ENCODE peak calls at places on chromosome 11, in four cellular contexts. One of them, this sample, is unnamed.

GRCh38 chr11:46162700-46163099 is 41.4 kb upstream of the PHF21A start:
- DNase-seq in right lobe of liver: no peak
- DNase-seq in pancreas: no peak
- DNase-seq in body of pancreas: no peak
- DNase-seq in this sample: no peak

GRCh38 chr11:83272627-83273026 is 13.5 kb downstream of the CCDC90B start:
- DNase-seq in right lobe of liver: no peak
- DNase-seq in pancreas: no peak
- DNase-seq in body of pancreas: no peak
- DNase-seq in this sample: no peak

GRCh38 chr11:118353084-118353710 is 6.2 kb upstream of the UBE4A start:
- DNase-seq in right lobe of liver: no peak
- DNase-seq in body of pancreas: no peak
- DNase-seq in pancreas: no peak
- DNase-seq in this sample: no peak

GRCh38 chr11:16013649-16014275 is 342.6 kb downstream of the SOX6 start:
- DNase-seq in pancreas: no peak
- DNase-seq in body of pancreas: no peak
- DNase-seq in right lobe of liver: no peak
- DNase-seq in this sample: no peak

GRCh38 chr11:350723-351255 is 18.5 kb upstream of the B4GALNT4 start:
- DNase-seq in body of pancreas: no peak
- DNase-seq in pancreas: no peak
- DNase-seq in right lobe of liver: no peak
- DNase-seq in this sample: peak; percentile 59

GRCh38 chr11:9315078-9315688 is 790 bp upstream of the TMEM41B start:
- DNase-seq in right lobe of liver: no peak
- DNase-seq in pancreas: no peak
- DNase-seq in body of pancreas: peak; percentile 5
- DNase-seq in this sample: no peak

GRCh38 chr11:35387341-35387982 is 31.9 kb downstream of the SLC1A2 start:
- DNase-seq in pancreas: no peak
- DNase-seq in body of pancreas: no peak
- DNase-seq in right lobe of liver: no peak
- DNase-seq in this sample: no peak

GRCh38 chr11:117870176-117870952 is 6.1 kb downstream of the FXYD6 start:
- DNase-seq in right lobe of liver: no peak
- DNase-seq in body of pancreas: no peak
- DNase-seq in pancreas: no peak
- DNase-seq in this sample: no peak

GRCh38 chr11:206516-207212 is 535 bp downstream of the BET1L start:
- DNase-seq in pancreas: peak; percentile 47
- DNase-seq in body of pancreas: peak; percentile 48
- DNase-seq in right lobe of liver: no peak
- DNase-seq in this sample: peak; percentile 51

GRCh38 chr11:78259777-78260470 is 71.2 kb downstream of the USP35 start:
- DNase-seq in body of pancreas: no peak
- DNase-seq in right lobe of liver: no peak
- DNase-seq in pancreas: no peak
- DNase-seq in this sample: no peak

GRCh38 chr11:80587906-80588305 is 1147.1 kb upstream of the TENM4 start:
- DNase-seq in body of pancreas: no peak
- DNase-seq in pancreas: no peak
- DNase-seq in right lobe of liver: no peak
- DNase-seq in this sample: no peak

GRCh38 chr11:80586464-80586863 is 1145.6 kb upstream of the TENM4 start:
- DNase-seq in right lobe of liver: no peak
- DNase-seq in pancreas: no peak
- DNase-seq in body of pancreas: no peak
- DNase-seq in this sample: no peak

DNA sequence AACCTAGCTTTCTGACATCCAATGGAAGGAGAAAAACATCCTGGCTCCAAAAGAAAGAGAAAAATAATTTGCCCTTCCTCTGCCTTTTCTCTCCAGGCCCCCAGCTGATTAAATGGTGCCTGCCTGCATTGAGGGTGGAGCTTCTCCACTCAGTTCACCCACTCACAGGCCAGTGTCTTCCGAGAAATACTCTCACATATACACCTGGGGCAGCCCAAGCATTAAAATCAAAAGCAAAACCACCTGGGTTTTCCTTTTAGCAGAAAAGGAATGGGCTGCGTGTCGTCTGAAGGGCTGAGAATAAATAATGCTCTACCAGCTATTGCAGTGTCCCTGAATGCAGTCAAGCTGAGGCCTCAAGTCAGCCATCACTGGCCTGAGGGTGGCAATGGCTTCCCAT is 1143.8 kb upstream of the TENM4 start:
- DNase-seq in right lobe of liver: no peak
- DNase-seq in body of pancreas: no peak
- DNase-seq in pancreas: no peak
- DNase-seq in this sample: no peak
- H3K4me1 ChIP-seq in right lobe of liver: no peaks in the 10 kb centered on the region
- H3K4me1 ChIP-seq in body of pancreas: no peaks in the 10 kb centered on the region
- H3K4me1 ChIP-seq in pancreas: no peaks in the 10 kb centered on the region
- H3K4me1 ChIP-seq in this sample: no peaks in the 10 kb centered on the region

DNA sequence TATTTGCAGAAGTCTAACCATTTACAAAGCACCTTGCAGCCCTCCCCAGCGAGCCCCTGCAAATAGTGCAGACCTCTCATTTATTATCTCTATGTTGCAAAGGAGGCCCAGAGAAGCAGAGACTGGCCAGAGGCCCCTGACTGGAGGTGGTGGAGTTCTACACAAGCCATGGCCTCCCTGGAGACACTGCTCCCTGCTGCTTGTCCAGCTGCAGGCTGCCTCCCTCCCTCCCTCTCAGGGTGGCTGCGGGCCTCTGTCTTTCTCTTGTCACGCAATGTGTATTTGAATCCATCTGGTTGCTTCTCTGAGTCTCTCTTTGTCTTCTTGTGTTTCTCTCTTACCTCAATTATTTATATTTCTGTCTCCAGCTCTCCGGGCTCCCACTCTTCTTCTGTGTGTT is 59.1 kb upstream of the PRDM11 start:
- DNase-seq in pancreas: no peak
- DNase-seq in right lobe of liver: no peak
- DNase-seq in body of pancreas: no peak
- DNase-seq in this sample: no peak
- H3K27ac ChIP-seq in pancreas: no peak overlapping the region
- H3K27ac ChIP-seq in right lobe of liver: no peak overlapping the region
- H3K27ac ChIP-seq in body of pancreas: no peak overlapping the region
- H3K27ac ChIP-seq in this sample: no peak overlapping the region

GRCh38 chr11:107018274-107018901 is at the start of gene GUCY1A2:
- DNase-seq in body of pancreas: peak; percentile 13
- DNase-seq in right lobe of liver: peak; percentile 18
- DNase-seq in pancreas: peak; percentile 22
- DNase-seq in this sample: peak; percentile 79
- H3K4me3 ChIP-seq in body of pancreas: peak within 1 kb of the TSS; percentile 36
- H3K4me3 ChIP-seq in right lobe of liver: peak within 1 kb of the TSS; percentile 29
- H3K4me3 ChIP-seq in pancreas: peak within 1 kb of the TSS; percentile 16
- H3K4me3 ChIP-seq in this sample: peak within 1 kb of the TSS; percentile 80

GRCh38 chr11:12680940-12681258 is 6.7 kb downstream of the TEAD1 start:
- DNase-seq in pancreas: no peak
- DNase-seq in right lobe of liver: no peak
- DNase-seq in body of pancreas: no peak
- DNase-seq in this sample: no peak

GRCh38 chr11:12683857-12684256 is 9.6 kb downstream of the TEAD1 start:
- DNase-seq in right lobe of liver: no peak
- DNase-seq in pancreas: no peak
- DNase-seq in body of pancreas: no peak
- DNase-seq in this sample: no peak

GRCh38 chr11:12681462-12681861 is 7.2 kb downstream of the TEAD1 start:
- DNase-seq in body of pancreas: no peak
- DNase-seq in right lobe of liver: no peak
- DNase-seq in pancreas: no peak
- DNase-seq in this sample: no peak

GRCh38 chr11:12682730-12683500 is 8.7 kb downstream of the TEAD1 start:
- DNase-seq in pancreas: no peak
- DNase-seq in right lobe of liver: no peak
- DNase-seq in body of pancreas: no peak
- DNase-seq in this sample: no peak

DNA sequence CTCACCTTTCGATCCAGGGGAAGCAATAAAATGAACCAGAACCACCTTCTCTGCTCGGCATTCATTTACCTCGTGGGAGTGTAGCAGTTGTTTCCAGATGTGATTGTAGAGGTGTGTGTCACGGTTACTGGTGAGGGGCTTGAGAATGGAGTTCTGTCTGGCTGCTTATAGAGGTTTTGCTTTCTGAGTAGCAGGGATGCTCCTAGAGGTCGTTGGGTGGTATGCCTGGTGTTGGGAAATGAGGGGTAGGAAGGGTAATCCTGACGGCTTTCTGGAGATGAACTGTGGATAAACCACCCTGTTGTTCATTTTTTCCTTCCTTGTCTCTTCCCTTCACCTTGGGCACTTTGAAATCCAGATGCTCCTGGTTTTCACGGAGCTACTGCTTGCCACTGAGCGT is 8.1 kb downstream of the TEAD1 start:
- DNase-seq in pancreas: no peak
- DNase-seq in right lobe of liver: no peak
- DNase-seq in body of pancreas: no peak
- DNase-seq in this sample: no peak
- H3K4me1 ChIP-seq in pancreas: peaks cover 4% of the 10 kb centered on the region
- H3K4me1 ChIP-seq in right lobe of liver: no peaks in the 10 kb centered on the region
- H3K4me1 ChIP-seq in body of pancreas: peaks cover 62% of the 10 kb centered on the region
- H3K4me1 ChIP-seq in this sample: peaks cover 36% of the 10 kb centered on the region

GRCh38 chr11:36426226-36426848 is 83.7 kb downstream of the TRAF6 start:
- DNase-seq in pancreas: no peak
- DNase-seq in right lobe of liver: no peak
- DNase-seq in body of pancreas: no peak
- DNase-seq in this sample: no peak
- H3K27ac ChIP-seq in pancreas: no peak overlapping the region
- H3K27ac ChIP-seq in right lobe of liver: no peak overlapping the region
- H3K27ac ChIP-seq in body of pancreas: no peak overlapping the region
- H3K27ac ChIP-seq in this sample: no peak overlapping the region

GRCh38 chr11:84719935-84720577 is 907.1 kb downstream of the DLG2 start:
- DNase-seq in right lobe of liver: peak; percentile 29
- DNase-seq in pancreas: peak; percentile 28
- DNase-seq in body of pancreas: no peak
- DNase-seq in this sample: peak; percentile 84
- H3K4me3 ChIP-seq in right lobe of liver: peak overlapping the region; percentile 29
- H3K4me3 ChIP-seq in pancreas: peak overlapping the region; percentile 36
- H3K4me3 ChIP-seq in body of pancreas: peak overlapping the region; percentile 40
- H3K4me3 ChIP-seq in this sample: peak overlapping the region; percentile 84

This sample was measured in endodermal cell.